ENCODE peak calls at places on chromosomes 7 and 10, in five cellular contexts. R is K562, M is IMR-90, V is GM12892, X is H54. L is an unnamed sample.

GRCh38 chr7:142516038-142516501 is 233.2 kb upstream of the PRSS1 start:
- DNase-seq in R (peak; percentile 67), M (peak; percentile 72), V (no peak), X (peak; percentile 30), L (peak; percentile 47)

GRCh38 chr7:44142028-44142427 is 896 bp upstream of the MYL7 start:
- DNase-seq in M (no peak), V (no peak), X (no peak), R (no peak), L (no peak)

GRCh38 chr10:61284222-61284890 is 168.8 kb downstream of the TMEM26 start:
- DNase-seq in V (no peak), M (peak; percentile 77), X (no peak), R (peak; percentile 28), L (no peak)

GRCh38 chr10:31620236-31621151 is 301.5 kb downstream of the ZEB1 start:
- DNase-seq in R (peak; percentile 46), X (peak; percentile 69), M (peak; percentile 78), V (no peak), L (peak; percentile 38)

GRCh38 chr10:60348982-60349381 is 40.7 kb downstream of the ANK3 start:
- DNase-seq in X (no peak), M (peak; percentile 66), R (no peak), V (no peak), L (no peak)

GRCh38 chr7:45129181-45129800 is 17.8 kb upstream of the TBRG4 start:
- DNase-seq in V (no peak), X (no peak), R (no peak), M (no peak), L (no peak)

GRCh38 chr10:13086051-13086450 is 13.9 kb upstream of the OPTN start:
- DNase-seq in V (no peak), M (peak; percentile 48), X (no peak), R (no peak), L (no peak)

GRCh38 chr10:43264324-43264986 is 2.4 kb downstream of the RASGEF1A start:
- DNase-seq in M (no peak), X (no peak), R (no peak), V (peak; percentile 14), L (no peak)

GRCh38 chr10:66837335-66837734 is 88.5 kb upstream of the LRRTM3 start:
- DNase-seq in V (no peak), M (no peak), X (no peak), R (no peak), L (no peak)

GRCh38 chr7:94368371-94368791 is 26.3 kb upstream of the COL1A2 start:
- DNase-seq in V (no peak), X (no peak), M (peak; percentile 90), R (no peak), L (no peak)

GRCh38 chr7:55024776-55025175 is 6.0 kb downstream of the EGFR start:
- DNase-seq in R (no peak), X (no peak), V (no peak), M (peak; percentile 65), L (no peak)

GRCh38 chr7:82534687-82535086 is 91.1 kb upstream of the CACNA2D1 start:
- DNase-seq in M (peak; percentile 70), X (no peak), R (no peak), V (no peak), L (no peak)

GRCh38 chr10:110307805-110308204 is 3.1 kb upstream of the SMNDC1 start:
- DNase-seq in V (no peak), X (no peak), M (no peak), R (no peak), L (no peak)

GRCh38 chr10:110597476-110597875 is 30.0 kb downstream of the SMC3 start:
- DNase-seq in X (no peak), R (no peak), M (no peak), V (no peak), L (no peak)

GRCh38 chr10:15227611-15228372 is 59.3 kb upstream of the NMT2 start:
- DNase-seq in X (no peak), M (peak; percentile 74), R (no peak), V (no peak), L (no peak)

GRCh38 chr7:156139112-156139511 is 326.8 kb upstream of the SHH start:
- DNase-seq in V (no peak), R (no peak), M (no peak), X (no peak), L (no peak)

GRCh38 chr10:4511559-4511958 is 314.4 kb upstream of the AKR1E2 start:
- DNase-seq in R (no peak), V (no peak), M (no peak), X (no peak), L (no peak)

GRCh38 chr10:47260505-47261111 is 39.4 kb upstream of the GDF10 start:
- DNase-seq in X (no peak), V (no peak), M (no peak), R (peak; percentile 40), L (no peak)

GRCh38 chr7:32583791-32584190 is 88.5 kb downstream of the AVL9 start:
- DNase-seq in X (no peak), R (no peak), M (peak; percentile 87), V (no peak), L (no peak)

GRCh38 chr10:126147866-126148578 is 240.3 kb downstream of the ADAM12 start:
- DNase-seq in R (no peak), X (no peak), M (peak; percentile 51), V (no peak), L (no peak)

GRCh38 chr7:64183126-64183742 is 23.8 kb upstream of the ZNF735 start:
- DNase-seq in M (no peak), V (no peak), R (peak; percentile 15), X (peak; percentile 13), L (no peak)

GRCh38 chr7:74482629-74483401 is 29.1 kb downstream of the GTF2IRD1 start:
- DNase-seq in M (peak; percentile 99), X (peak; percentile 63), R (no peak), V (no peak), L (peak; percentile 53)

GRCh38 chr10:79070611-79071534 is 2.1 kb downstream of the ZMIZ1 start:
- DNase-seq in X (peak; percentile 85), M (peak; percentile 69), V (no peak), R (no peak), L (peak; percentile 98)
- TF ChIP-seq POLR2A in X (peak; percentile 20), M (peak; percentile 80), V (no peak), R (no peak), L (peak; percentile 73)

GRCh38 chr7:77536413-77537135 is 521 bp upstream of the PTPN12 start:
- DNase-seq in V (peak; percentile 97), X (peak; percentile 93), M (peak; percentile 93), R (peak; percentile 99), L (peak; percentile 98)
- TF ChIP-seq POLR2A in V (peak; percentile 92), X (peak; percentile 90), M (peak; percentile 80), R (peak; percentile 98), L (peak; percentile 69)

DNA sequence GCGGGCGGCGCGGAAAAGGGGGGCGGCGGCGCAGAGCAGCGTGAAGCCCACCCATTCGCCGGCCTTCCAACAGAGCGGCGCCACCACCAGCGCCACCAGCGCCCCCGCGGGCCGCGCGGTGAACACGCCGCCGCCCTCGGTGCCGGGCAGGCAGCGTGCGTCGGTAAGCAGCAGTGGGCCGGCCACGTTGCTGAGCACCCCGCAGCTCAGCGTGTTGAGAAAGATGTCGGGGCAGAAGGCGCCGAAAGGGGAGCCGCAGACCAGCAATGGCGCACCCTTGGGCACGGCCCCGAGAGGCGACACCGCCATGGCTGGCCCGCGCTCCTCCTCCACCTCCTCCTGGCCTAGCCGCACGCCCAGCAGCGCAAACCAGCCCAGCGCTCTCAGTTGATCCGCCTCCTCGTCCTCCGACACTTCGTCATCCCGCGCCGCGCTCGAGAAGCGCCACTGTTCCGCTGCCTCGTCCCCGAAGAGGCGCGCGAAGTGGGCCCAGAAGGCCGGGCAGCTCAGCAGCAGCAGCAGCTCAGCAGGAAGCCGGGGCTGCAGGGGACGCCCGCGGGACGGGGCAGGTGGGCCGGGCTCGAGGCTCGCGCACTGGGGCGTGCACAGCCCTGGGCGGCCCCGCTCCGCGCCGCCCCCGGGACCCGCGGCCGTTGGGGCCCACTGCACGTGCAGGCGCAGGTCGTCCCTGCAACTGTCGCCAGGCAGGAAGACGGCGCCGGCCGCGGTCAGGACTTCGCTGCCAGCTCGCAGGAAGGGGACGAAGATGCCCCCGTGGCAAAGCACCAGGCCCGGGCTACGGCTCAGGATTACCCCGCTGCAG is 623 bp downstream of the TYSND1 start:
- DNase-seq in V (peak; percentile 66), X (peak; percentile 76), M (peak; percentile 54), R (no peak), L (peak; percentile 66)
- TF ChIP-seq POLR2A in V (peak; percentile 50), X (no peak), M (no peak), R (no peak), L (no peak)

DNA sequence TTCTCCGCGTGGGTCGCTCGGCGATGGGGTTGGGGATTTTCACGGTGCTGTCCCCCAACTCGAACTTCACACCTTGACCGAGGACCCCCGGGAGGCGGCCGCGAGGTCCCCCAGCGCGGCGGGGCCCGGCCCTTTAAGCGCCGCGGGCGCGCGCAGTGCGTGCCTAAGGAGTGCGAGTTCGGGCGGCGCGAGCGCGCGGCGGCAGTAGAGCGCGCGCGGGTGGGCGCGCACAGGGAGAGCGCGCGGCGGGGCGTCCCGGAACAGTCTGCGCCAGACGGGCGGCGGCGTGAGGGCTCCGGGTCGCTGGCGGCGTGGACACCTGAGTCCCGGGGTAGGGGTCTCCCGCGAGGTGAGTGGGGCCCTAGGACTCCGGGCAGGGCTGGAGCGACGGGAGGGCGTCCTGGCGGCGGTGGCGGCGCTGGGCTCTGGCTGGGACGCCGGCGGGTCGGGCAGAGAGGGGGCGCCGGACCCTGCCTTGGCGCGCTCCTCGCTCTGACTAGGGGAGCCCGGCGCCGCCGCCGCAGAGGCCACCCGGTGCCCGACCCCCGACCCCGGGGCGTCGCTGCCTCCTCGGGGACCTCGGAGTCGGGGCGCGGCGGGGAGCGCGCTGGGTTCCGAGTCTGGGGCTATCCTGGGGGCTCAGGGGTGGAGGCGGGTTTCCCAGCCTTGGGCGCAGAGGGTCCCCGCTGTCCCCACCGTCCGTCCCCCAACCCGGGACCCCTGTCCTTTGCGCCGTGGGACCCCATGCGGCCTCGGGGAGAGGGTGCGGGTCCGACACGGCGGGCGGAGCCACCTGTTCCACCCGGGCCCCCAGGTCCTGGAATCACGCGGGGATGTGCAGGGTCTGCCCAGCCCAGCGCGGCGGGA is at the start of gene PROSER2:
- DNase-seq in V (peak; percentile 53), R (peak; percentile 81), X (peak; percentile 71), M (peak; percentile 52), L (peak; percentile 53)
- TF ChIP-seq POLR2A in V (no peak), R (peak; percentile 76), X (peak; percentile 62), M (no peak), L (peak; percentile 88)

GRCh38 chr10:132362151-132362611 is 30.2 kb downstream of the LRRC27 start:
- DNase-seq in M (no peak), V (no peak), R (no peak), X (no peak), L (no peak)

GRCh38 chr10:132363376-132363775 is 31.4 kb downstream of the LRRC27 start:
- DNase-seq in V (no peak), R (no peak), X (no peak), M (no peak), L (no peak)

GRCh38 chr10:132364594-132364970 is 32.4 kb upstream of the PWWP2B start:
- DNase-seq in R (no peak), X (no peak), M (no peak), V (no peak), L (no peak)

GRCh38 chr10:132365102-132365501 is 31.9 kb upstream of the PWWP2B start:
- DNase-seq in X (no peak), R (no peak), V (no peak), M (no peak), L (no peak)

GRCh38 chr10:132363921-132364593 is 32.1 kb downstream of the LRRC27 start:
- DNase-seq in R (peak; percentile 28), M (no peak), V (no peak), X (no peak), L (no peak)
- TF ChIP-seq POLR2A in R (no peak), M (no peak), V (no peak), X (no peak), L (no peak)

L was measured in thyroid gland.